ENCODE peak calls at places on chromosomes 3 and 15, in ten cellular contexts. One of them, this sample, is unnamed.

GRCh38 chr15:48928877-48929538 is 34.7 kb downstream of the SHC4 start:
- DNase-seq in body of pancreas: no peak
- DNase-seq in sciatic nerve: no peak
- DNase-seq in mesothelial cell of epicardium: no peak
- DNase-seq in naive thymus-derived CD8-positive, alpha-beta T cell: no peak
- DNase-seq in RCC 7860: peak
- DNase-seq in GM10248: no peak
- DNase-seq in substantia nigra: no peak
- DNase-seq in pancreas: no peak
- DNase-seq in non-pigmented ciliary epithelial cell: no peak
- DNase-seq in this sample: no peak

GRCh38 chr3:195896361-195897080 is 11.8 kb downstream of the TNK2 start:
- DNase-seq in non-pigmented ciliary epithelial cell: no peak
- DNase-seq in sciatic nerve: no peak
- DNase-seq in RCC 7860: no peak
- DNase-seq in body of pancreas: no peak
- DNase-seq in GM10248: no peak
- DNase-seq in pancreas: no peak
- DNase-seq in substantia nigra: no peak
- DNase-seq in mesothelial cell of epicardium: no peak
- DNase-seq in naive thymus-derived CD8-positive, alpha-beta T cell: no peak
- DNase-seq in this sample: no peak

GRCh38 chr3:102841866-102842265 is 407.1 kb downstream of the ZPLD1 start:
- DNase-seq in naive thymus-derived CD8-positive, alpha-beta T cell: no peak
- DNase-seq in sciatic nerve: no peak
- DNase-seq in mesothelial cell of epicardium: no peak
- DNase-seq in GM10248: no peak
- DNase-seq in substantia nigra: no peak
- DNase-seq in RCC 7860: no peak
- DNase-seq in pancreas: no peak
- DNase-seq in body of pancreas: no peak
- DNase-seq in non-pigmented ciliary epithelial cell: no peak
- DNase-seq in this sample: no peak

GRCh38 chr3:101183151-101183550 is 137.2 kb downstream of the IMPG2 start:
- DNase-seq in pancreas: no peak
- DNase-seq in naive thymus-derived CD8-positive, alpha-beta T cell: no peak
- DNase-seq in mesothelial cell of epicardium: no peak
- DNase-seq in GM10248: no peak
- DNase-seq in non-pigmented ciliary epithelial cell: no peak
- DNase-seq in RCC 7860: no peak
- DNase-seq in substantia nigra: no peak
- DNase-seq in sciatic nerve: no peak
- DNase-seq in body of pancreas: no peak
- DNase-seq in this sample: no peak

GRCh38 chr3:11410564-11410963 is 138.4 kb downstream of the ATG7 start:
- DNase-seq in RCC 7860: no peak
- DNase-seq in substantia nigra: no peak
- DNase-seq in GM10248: no peak
- DNase-seq in naive thymus-derived CD8-positive, alpha-beta T cell: no peak
- DNase-seq in non-pigmented ciliary epithelial cell: no peak
- DNase-seq in body of pancreas: no peak
- DNase-seq in mesothelial cell of epicardium: no peak
- DNase-seq in sciatic nerve: no peak
- DNase-seq in pancreas: no peak
- DNase-seq in this sample: no peak

GRCh38 chr3:56962200-56962599 is 98.3 kb upstream of the SPATA12 start:
- DNase-seq in GM10248: no peak
- DNase-seq in sciatic nerve: no peak
- DNase-seq in substantia nigra: no peak
- DNase-seq in naive thymus-derived CD8-positive, alpha-beta T cell: no peak
- DNase-seq in RCC 7860: no peak
- DNase-seq in mesothelial cell of epicardium: no peak
- DNase-seq in body of pancreas: no peak
- DNase-seq in pancreas: no peak
- DNase-seq in non-pigmented ciliary epithelial cell: no peak
- DNase-seq in this sample: no peak

GRCh38 chr15:100525894-100526512 is 2.7 kb downstream of the CERS3 start:
- DNase-seq in pancreas: peak
- DNase-seq in body of pancreas: peak
- DNase-seq in non-pigmented ciliary epithelial cell: no peak
- DNase-seq in mesothelial cell of epicardium: no peak
- DNase-seq in RCC 7860: no peak
- DNase-seq in sciatic nerve: no peak
- DNase-seq in substantia nigra: peak
- DNase-seq in GM10248: no peak
- DNase-seq in naive thymus-derived CD8-positive, alpha-beta T cell: no peak
- DNase-seq in this sample: no peak

GRCh38 chr3:94036909-94037507 is 8.6 kb upstream of the STX19 start:
- DNase-seq in naive thymus-derived CD8-positive, alpha-beta T cell: no peak
- DNase-seq in substantia nigra: no peak
- DNase-seq in sciatic nerve: no peak
- DNase-seq in RCC 7860: peak
- DNase-seq in GM10248: peak
- DNase-seq in body of pancreas: no peak
- DNase-seq in pancreas: no peak
- DNase-seq in mesothelial cell of epicardium: no peak
- DNase-seq in non-pigmented ciliary epithelial cell: no peak
- DNase-seq in this sample: no peak

GRCh38 chr3:114582929-114583328 is 289.1 kb downstream of the TIGIT start:
- DNase-seq in substantia nigra: no peak
- DNase-seq in sciatic nerve: no peak
- DNase-seq in pancreas: no peak
- DNase-seq in mesothelial cell of epicardium: no peak
- DNase-seq in non-pigmented ciliary epithelial cell: no peak
- DNase-seq in RCC 7860: no peak
- DNase-seq in body of pancreas: no peak
- DNase-seq in naive thymus-derived CD8-positive, alpha-beta T cell: no peak
- DNase-seq in GM10248: peak
- DNase-seq in this sample: no peak

GRCh38 chr3:48952510-48953118 is 34.0 kb downstream of the ARIH2 start:
- DNase-seq in sciatic nerve: no peak
- DNase-seq in mesothelial cell of epicardium: no peak
- DNase-seq in non-pigmented ciliary epithelial cell: no peak
- DNase-seq in naive thymus-derived CD8-positive, alpha-beta T cell: peak
- DNase-seq in pancreas: peak
- DNase-seq in body of pancreas: peak
- DNase-seq in substantia nigra: no peak
- DNase-seq in GM10248: peak
- DNase-seq in RCC 7860: no peak
- DNase-seq in this sample: peak

GRCh38 chr3:138417559-138417982 is 16.8 kb upstream of the ESYT3 start:
- DNase-seq in sciatic nerve: peak
- DNase-seq in pancreas: peak
- DNase-seq in naive thymus-derived CD8-positive, alpha-beta T cell: peak
- DNase-seq in non-pigmented ciliary epithelial cell: peak
- DNase-seq in substantia nigra: peak
- DNase-seq in GM10248: peak
- DNase-seq in RCC 7860: peak
- DNase-seq in mesothelial cell of epicardium: peak
- DNase-seq in body of pancreas: peak
- DNase-seq in this sample: peak

GRCh38 chr3:148730676-148731075 is 33.0 kb downstream of the AGTR1 start:
- DNase-seq in naive thymus-derived CD8-positive, alpha-beta T cell: no peak
- DNase-seq in sciatic nerve: no peak
- DNase-seq in mesothelial cell of epicardium: no peak
- DNase-seq in substantia nigra: no peak
- DNase-seq in non-pigmented ciliary epithelial cell: no peak
- DNase-seq in GM10248: no peak
- DNase-seq in RCC 7860: no peak
- DNase-seq in pancreas: no peak
- DNase-seq in body of pancreas: peak
- DNase-seq in this sample: no peak

GRCh38 chr3:61947456-61947855 is 386.1 kb downstream of the PTPRG start:
- DNase-seq in sciatic nerve: no peak
- DNase-seq in pancreas: no peak
- DNase-seq in GM10248: no peak
- DNase-seq in body of pancreas: no peak
- DNase-seq in substantia nigra: no peak
- DNase-seq in naive thymus-derived CD8-positive, alpha-beta T cell: no peak
- DNase-seq in mesothelial cell of epicardium: no peak
- DNase-seq in RCC 7860: no peak
- DNase-seq in non-pigmented ciliary epithelial cell: no peak
- DNase-seq in this sample: no peak

GRCh38 chr3:179299999-179300613 is 22.7 kb upstream of the ZNF639 start:
- DNase-seq in substantia nigra: no peak
- DNase-seq in sciatic nerve: no peak
- DNase-seq in non-pigmented ciliary epithelial cell: no peak
- DNase-seq in pancreas: no peak
- DNase-seq in RCC 7860: no peak
- DNase-seq in mesothelial cell of epicardium: no peak
- DNase-seq in body of pancreas: no peak
- DNase-seq in GM10248: peak
- DNase-seq in naive thymus-derived CD8-positive, alpha-beta T cell: no peak
- DNase-seq in this sample: no peak

GRCh38 chr3:122947086-122947611 is 80.4 kb downstream of the SEMA5B start:
- DNase-seq in naive thymus-derived CD8-positive, alpha-beta T cell: no peak
- DNase-seq in sciatic nerve: no peak
- DNase-seq in GM10248: no peak
- DNase-seq in mesothelial cell of epicardium: no peak
- DNase-seq in body of pancreas: no peak
- DNase-seq in RCC 7860: no peak
- DNase-seq in non-pigmented ciliary epithelial cell: no peak
- DNase-seq in substantia nigra: no peak
- DNase-seq in pancreas: no peak
- DNase-seq in this sample: no peak

GRCh38 chr3:34024447-34025240 is 226.2 kb downstream of the PDCD6IP start:
- DNase-seq in body of pancreas: no peak
- DNase-seq in GM10248: no peak
- DNase-seq in RCC 7860: no peak
- DNase-seq in sciatic nerve: no peak
- DNase-seq in mesothelial cell of epicardium: no peak
- DNase-seq in substantia nigra: no peak
- DNase-seq in pancreas: no peak
- DNase-seq in non-pigmented ciliary epithelial cell: no peak
- DNase-seq in naive thymus-derived CD8-positive, alpha-beta T cell: no peak
- DNase-seq in this sample: no peak

GRCh38 chr3:111585214-111585613 is 9.9 kb downstream of the ZBED2 start:
- DNase-seq in sciatic nerve: no peak
- DNase-seq in substantia nigra: no peak
- DNase-seq in body of pancreas: no peak
- DNase-seq in pancreas: no peak
- DNase-seq in non-pigmented ciliary epithelial cell: no peak
- DNase-seq in mesothelial cell of epicardium: no peak
- DNase-seq in RCC 7860: peak
- DNase-seq in GM10248: no peak
- DNase-seq in naive thymus-derived CD8-positive, alpha-beta T cell: no peak
- DNase-seq in this sample: no peak

GRCh38 chr15:83100072-83100646 is 7.3 kb upstream of the TM6SF1 start:
- DNase-seq in body of pancreas: no peak
- DNase-seq in pancreas: no peak
- DNase-seq in mesothelial cell of epicardium: no peak
- DNase-seq in GM10248: no peak
- DNase-seq in naive thymus-derived CD8-positive, alpha-beta T cell: no peak
- DNase-seq in substantia nigra: no peak
- DNase-seq in sciatic nerve: no peak
- DNase-seq in RCC 7860: no peak
- DNase-seq in non-pigmented ciliary epithelial cell: no peak
- DNase-seq in this sample: no peak

GRCh38 chr3:49671291-49672288 is 2.6 kb upstream of the APEH start:
- DNase-seq in body of pancreas: peak
- DNase-seq in mesothelial cell of epicardium: peak
- DNase-seq in non-pigmented ciliary epithelial cell: no peak
- DNase-seq in GM10248: peak
- DNase-seq in pancreas: peak
- DNase-seq in RCC 7860: peak
- DNase-seq in sciatic nerve: peak
- DNase-seq in substantia nigra: no peak
- DNase-seq in naive thymus-derived CD8-positive, alpha-beta T cell: peak
- DNase-seq in this sample: peak

GRCh38 chr15:91407237-91407889 is 307.3 kb downstream of the SV2B start:
- DNase-seq in mesothelial cell of epicardium: no peak
- DNase-seq in pancreas: no peak
- DNase-seq in substantia nigra: no peak
- DNase-seq in naive thymus-derived CD8-positive, alpha-beta T cell: peak
- DNase-seq in sciatic nerve: no peak
- DNase-seq in GM10248: no peak
- DNase-seq in non-pigmented ciliary epithelial cell: peak
- DNase-seq in body of pancreas: no peak
- DNase-seq in RCC 7860: peak
- DNase-seq in this sample: peak

GRCh38 chr3:160697628-160698382 is 20.8 kb downstream of the ARL14 start:
- DNase-seq in non-pigmented ciliary epithelial cell: peak
- DNase-seq in sciatic nerve: no peak
- DNase-seq in RCC 7860: no peak
- DNase-seq in substantia nigra: no peak
- DNase-seq in body of pancreas: no peak
- DNase-seq in naive thymus-derived CD8-positive, alpha-beta T cell: no peak
- DNase-seq in GM10248: no peak
- DNase-seq in pancreas: no peak
- DNase-seq in mesothelial cell of epicardium: no peak
- DNase-seq in this sample: no peak

GRCh38 chr3:139677341-139678155 is at the start of gene NMNAT3:
- DNase-seq in GM10248: peak
- DNase-seq in pancreas: peak
- DNase-seq in substantia nigra: peak
- DNase-seq in naive thymus-derived CD8-positive, alpha-beta T cell: peak
- DNase-seq in non-pigmented ciliary epithelial cell: no peak
- DNase-seq in body of pancreas: peak
- DNase-seq in RCC 7860: no peak
- DNase-seq in sciatic nerve: peak
- DNase-seq in mesothelial cell of epicardium: peak
- DNase-seq in this sample: peak

GRCh38 chr3:118505784-118506183 is 528.9 kb downstream of the IGSF11 start:
- DNase-seq in naive thymus-derived CD8-positive, alpha-beta T cell: no peak
- DNase-seq in body of pancreas: no peak
- DNase-seq in sciatic nerve: no peak
- DNase-seq in pancreas: no peak
- DNase-seq in substantia nigra: no peak
- DNase-seq in GM10248: no peak
- DNase-seq in non-pigmented ciliary epithelial cell: no peak
- DNase-seq in RCC 7860: no peak
- DNase-seq in mesothelial cell of epicardium: no peak
- DNase-seq in this sample: no peak

GRCh38 chr15:57445872-57446271 is 69.6 kb downstream of the CGNL1 start:
- DNase-seq in substantia nigra: no peak
- DNase-seq in sciatic nerve: no peak
- DNase-seq in mesothelial cell of epicardium: no peak
- DNase-seq in non-pigmented ciliary epithelial cell: no peak
- DNase-seq in pancreas: no peak
- DNase-seq in naive thymus-derived CD8-positive, alpha-beta T cell: no peak
- DNase-seq in GM10248: no peak
- DNase-seq in body of pancreas: peak
- DNase-seq in RCC 7860: no peak
- DNase-seq in this sample: no peak

GRCh38 chr3:196472286-196472685 is 31.3 kb downstream of the RNF168 start:
- DNase-seq in pancreas: no peak
- DNase-seq in body of pancreas: no peak
- DNase-seq in substantia nigra: no peak
- DNase-seq in GM10248: no peak
- DNase-seq in RCC 7860: no peak
- DNase-seq in naive thymus-derived CD8-positive, alpha-beta T cell: no peak
- DNase-seq in non-pigmented ciliary epithelial cell: no peak
- DNase-seq in mesothelial cell of epicardium: no peak
- DNase-seq in sciatic nerve: no peak
- DNase-seq in this sample: no peak

GRCh38 chr3:33006081-33006480 is 54.6 kb downstream of the CCR4 start:
- DNase-seq in pancreas: no peak
- DNase-seq in sciatic nerve: no peak
- DNase-seq in mesothelial cell of epicardium: no peak
- DNase-seq in naive thymus-derived CD8-positive, alpha-beta T cell: no peak
- DNase-seq in body of pancreas: no peak
- DNase-seq in non-pigmented ciliary epithelial cell: no peak
- DNase-seq in GM10248: no peak
- DNase-seq in RCC 7860: no peak
- DNase-seq in substantia nigra: no peak
- DNase-seq in this sample: peak

GRCh38 chr3:23758253-23758838 is 47.4 kb upstream of the UBE2E1 start:
- DNase-seq in GM10248: no peak
- DNase-seq in substantia nigra: no peak
- DNase-seq in sciatic nerve: no peak
- DNase-seq in body of pancreas: no peak
- DNase-seq in non-pigmented ciliary epithelial cell: no peak
- DNase-seq in pancreas: no peak
- DNase-seq in RCC 7860: no peak
- DNase-seq in naive thymus-derived CD8-positive, alpha-beta T cell: no peak
- DNase-seq in mesothelial cell of epicardium: no peak
- DNase-seq in this sample: no peak

GRCh38 chr15:62899090-62899493 is 143.5 kb upstream of the TPM1 start:
- DNase-seq in non-pigmented ciliary epithelial cell: no peak
- DNase-seq in GM10248: no peak
- DNase-seq in naive thymus-derived CD8-positive, alpha-beta T cell: no peak
- DNase-seq in substantia nigra: no peak
- DNase-seq in RCC 7860: peak
- DNase-seq in body of pancreas: peak
- DNase-seq in sciatic nerve: no peak
- DNase-seq in pancreas: no peak
- DNase-seq in mesothelial cell of epicardium: no peak
- DNase-seq in this sample: no peak

This sample was measured in CD4-positive, alpha-beta memory T cell.